ENCODE peak calls at places on chromosomes 7 and 10, in five cellular contexts. Q is hippocampal formation, G is NCI-H774, W is NCI-H187, K is HS-5. C is an unnamed sample.

GRCh38 chr10:66627156-66627555 is 298.7 kb upstream of the LRRTM3 start:
- DNase-seq in Q (no peak), G (no peak), W (no peak), K (no peak), C (peak; percentile 12)

GRCh38 chr7:50204576-50204975 is 99.9 kb upstream of the IKZF1 start:
- DNase-seq in Q (no peak), G (no peak), W (no peak), K (no peak), C (no peak)

GRCh38 chr10:73207883-73208282 is 39.2 kb downstream of the DNAJC9 start:
- DNase-seq in Q (no peak), G (no peak), W (no peak), K (no peak), C (no peak)

GRCh38 chr7:112421666-112422486 is 28.4 kb upstream of the IFRD1 start:
- DNase-seq in Q (no peak), G (no peak), W (no peak), K (no peak), C (peak; percentile 54)

GRCh38 chr10:125024496-125025234 is 82.7 kb downstream of the ZRANB1 start:
- DNase-seq in Q (no peak), G (no peak), W (no peak), K (no peak), C (no peak)

GRCh38 chr7:94183289-94183749 is 179.2 kb upstream of the BET1 start:
- DNase-seq in Q (no peak), G (no peak), W (no peak), K (peak; percentile 94), C (peak; percentile 79)

GRCh38 chr10:71396714-71397339 is at the start of gene CDH23:
- DNase-seq in Q (peak; percentile 1), G (peak; percentile 34), W (no peak), K (no peak), C (peak; percentile 36)

GRCh38 chr10:32367793-32368453 is 21.0 kb upstream of the EPC1 start:
- DNase-seq in Q (peak; percentile 85), G (peak; percentile 30), W (no peak), K (no peak), C (peak; percentile 47)

GRCh38 chr10:89373916-89374711 is 3.7 kb upstream of the IFIT1B start:
- DNase-seq in Q (peak; percentile 99), G (peak; percentile 59), W (no peak), K (peak; percentile 68), C (no peak)

GRCh38 chr7:2290877-2291276 is 23.4 kb downstream of the SNX8 start:
- DNase-seq in Q (no peak), G (no peak), W (no peak), K (no peak), C (no peak)

GRCh38 chr10:114624941-114625780 is 32.9 kb downstream of the ABLIM1 start:
- DNase-seq in Q (no peak), G (no peak), W (no peak), K (no peak), C (peak; percentile 68)

GRCh38 chr7:142908921-142909870 is 23.7 kb upstream of the TRPV6 start:
- DNase-seq in Q (no peak), G (no peak), W (no peak), K (no peak), C (peak; percentile 71)

GRCh38 chr7:132492841-132493445 is 83.3 kb downstream of the PLXNA4 start:
- DNase-seq in Q (no peak), G (peak; percentile 15), W (peak; percentile 56), K (no peak), C (peak; percentile 74)

GRCh38 chr7:88224596-88225275 is 4.9 kb upstream of the SRI start:
- DNase-seq in Q (no peak), G (no peak), W (no peak), K (peak; percentile 47), C (peak; percentile 82)

GRCh38 chr7:14836571-14837189 is 65.9 kb downstream of the DGKB start:
- DNase-seq in Q (peak; percentile 33), G (peak; percentile 60), W (peak; percentile 10), K (peak; percentile 73), C (peak; percentile 53)

GRCh38 chr10:20922033-20922432 is 24.9 kb upstream of the NEBL start:
- DNase-seq in Q (no peak), G (no peak), W (no peak), K (no peak), C (no peak)

GRCh38 chr7:23474098-23474828 is 4.0 kb upstream of the IGF2BP3 start:
- DNase-seq in Q (no peak), G (peak; percentile 87), W (peak; percentile 85), K (peak; percentile 88), C (peak; percentile 99)

C was measured in SW480.